ENCODE peak calls at places on chromosomes 6 and 20, in ten cellular contexts. W, I, R, U, E, F, J, H, O and C are unnamed samples. For H3K4me1, the result is how much of the 10 kb centered on the place peaks cover.

GRCh38 chr20:15711177-15711576 is 862.1 kb downstream of the KIF16B start:
- DNase-seq in W (no peak), I (no peak), R (no peak), U (no peak), E (no peak), F (no peak), J (no peak), H (no peak), O (no peak), C (no peak)

GRCh38 chr20:48777005-48777404 is 50.8 kb downstream of the PREX1 start:
- DNase-seq in W (no peak), I (no peak), R (no peak), U (no peak), E (no peak), F (no peak), J (no peak), H (no peak), O (no peak), C (no peak)

GRCh38 chr20:40897177-40897700 is 131.4 kb upstream of the TOP1 start:
- DNase-seq in W (no peak), I (no peak), R (no peak), U (no peak), E (no peak), F (no peak), J (no peak), H (no peak), O (no peak), C (no peak)

GRCh38 chr6:123777554-123777953 is 26.1 kb upstream of the NKAIN2 start:
- DNase-seq in W (no peak), I (no peak), R (no peak), U (no peak), E (no peak), F (no peak), J (no peak), H (no peak), O (no peak), C (no peak)

GRCh38 chr6:1606533-1607235 is 3.0 kb upstream of the FOXC1 start:
- DNase-seq in W (peak), I (no peak), R (no peak), U (no peak), E (no peak), F (no peak), J (no peak), H (peak), O (no peak), C (no peak)

GRCh38 chr6:69584913-69585729 is 211.7 kb downstream of the LMBRD1 start:
- DNase-seq in W (no peak), I (peak), R (no peak), U (no peak), E (no peak), F (no peak), J (no peak), H (no peak), O (no peak), C (no peak)

GRCh38 chr6:7140631-7141366 is 33.0 kb downstream of the RREB1 start:
- DNase-seq in W (peak), I (peak), R (peak), U (peak), E (peak), F (peak), J (peak), H (peak), O (no peak), C (peak)

GRCh38 chr20:23018941-23019340 is 16.2 kb upstream of the SSTR4 start:
- DNase-seq in W (no peak), I (no peak), R (no peak), U (no peak), E (no peak), F (no peak), J (no peak), H (no peak), O (no peak), C (no peak)

GRCh38 chr6:52507557-52508260 is 69.2 kb downstream of the TRAM2 start:
- DNase-seq in W (no peak), I (no peak), R (no peak), U (no peak), E (peak), F (no peak), J (no peak), H (no peak), O (no peak), C (no peak)

GRCh38 chr20:1952737-1953530 is 40.9 kb downstream of the PDYN start:
- DNase-seq in W (no peak), I (no peak), R (no peak), U (no peak), E (no peak), F (no peak), J (no peak), H (no peak), O (no peak), C (no peak)

GRCh38 chr6:125747589-125748533 is 1.6 kb upstream of the HEY2 start:
- DNase-seq in W (peak), I (peak), R (peak), U (peak), E (peak), F (peak), J (peak), H (peak), O (no peak), C (peak)

GRCh38 chr20:34781250-34781649 is 44.2 kb downstream of the NCOA6 start:
- DNase-seq in W (no peak), I (no peak), R (no peak), U (no peak), E (no peak), F (no peak), J (no peak), H (no peak), O (no peak), C (no peak)

GRCh38 chr6:137722749-137723272 is 144.2 kb upstream of the TNFAIP3 start:
- DNase-seq in W (no peak), I (no peak), R (no peak), U (no peak), E (no peak), F (no peak), J (no peak), H (no peak), O (no peak), C (no peak)

GRCh38 chr20:64240243-64241015 is 15.1 kb upstream of the PCMTD2 start:
- DNase-seq in W (no peak), I (no peak), R (no peak), U (peak), E (no peak), F (no peak), J (no peak), H (peak), O (no peak), C (peak)

GRCh38 chr6:37306624-37307222 is 47.1 kb upstream of the RNF8 start:
- DNase-seq in W (no peak), I (peak), R (no peak), U (no peak), E (no peak), F (no peak), J (no peak), H (no peak), O (no peak), C (no peak)

GRCh38 chr20:34249291-34249690 is 8.1 kb downstream of the ASIP start:
- DNase-seq in W (no peak), I (no peak), R (no peak), U (no peak), E (peak), F (no peak), J (no peak), H (no peak), O (no peak), C (no peak)

GRCh38 chr20:9949563-9949962 is 85.2 kb upstream of the ANKEF1 start:
- DNase-seq in W (no peak), I (no peak), R (no peak), U (no peak), E (no peak), F (no peak), J (no peak), H (no peak), O (no peak), C (no peak)

GRCh38 chr6:159312204-159312603 is 143.0 kb downstream of the FNDC1 start:
- DNase-seq in W (no peak), I (no peak), R (no peak), U (no peak), E (no peak), F (no peak), J (no peak), H (no peak), O (no peak), C (no peak)

GRCh38 chr20:47730744-47731143 is 54.5 kb downstream of the SULF2 start:
- DNase-seq in W (no peak), I (no peak), R (no peak), U (no peak), E (no peak), F (no peak), J (no peak), H (no peak), O (no peak), C (no peak)

GRCh38 chr6:54896302-54896701 is 49.7 kb downstream of the FAM83B start:
- DNase-seq in W (no peak), I (no peak), R (no peak), U (no peak), E (no peak), F (no peak), J (no peak), H (no peak), O (no peak), C (no peak)

GRCh38 chr6:166056637-166057036 is 111.0 kb downstream of the TBXT start:
- DNase-seq in W (peak), I (no peak), R (peak), U (no peak), E (no peak), F (no peak), J (peak), H (peak), O (no peak), C (no peak)

GRCh38 chr6:38508894-38509293 is 130.8 kb downstream of the BTBD9 start:
- DNase-seq in W (no peak), I (peak), R (no peak), U (no peak), E (no peak), F (no peak), J (no peak), H (no peak), O (no peak), C (no peak)

GRCh38 chr20:17833036-17833674 is 133.4 kb downstream of the BANF2 start:
- DNase-seq in W (no peak), I (no peak), R (no peak), U (no peak), E (no peak), F (no peak), J (no peak), H (no peak), O (no peak), C (no peak)

GRCh38 chr6:127858992-127859391 is 41.9 kb downstream of the THEMIS start:
- DNase-seq in W (no peak), I (no peak), R (no peak), U (no peak), E (no peak), F (no peak), J (no peak), H (no peak), O (no peak), C (no peak)

GRCh38 chr6:127855542-127856159 is 45.2 kb downstream of the THEMIS start:
- DNase-seq in W (no peak), I (peak), R (peak), U (no peak), E (no peak), F (peak), J (no peak), H (no peak), O (no peak), C (no peak)

GRCh38 chr6:127854009-127854408 is 46.8 kb downstream of the THEMIS start:
- DNase-seq in W (no peak), I (no peak), R (no peak), U (no peak), E (no peak), F (no peak), J (no peak), H (no peak), O (no peak), C (no peak)

GRCh38 chr6:127859956-127860355 is 40.9 kb downstream of the THEMIS start:
- DNase-seq in W (no peak), I (no peak), R (no peak), U (no peak), E (no peak), F (no peak), J (no peak), H (no peak), O (no peak), C (no peak)

GRCh38 chr6:127857051-127857637 is 43.7 kb downstream of the THEMIS start:
- DNase-seq in W (no peak), I (no peak), R (no peak), U (no peak), E (no peak), F (no peak), J (no peak), H (no peak), O (no peak), C (no peak)
- H3K4me1 ChIP-seq in W (under half), I (under half), R (under half), U (under half), E (under half), F (under half), J (under half), H (under half), O (under half), C (under half)

GRCh38 chr20:53938739-53939138 is 131.7 kb downstream of the BCAS1 start:
- DNase-seq in W (no peak), I (no peak), R (no peak), U (no peak), E (no peak), F (no peak), J (no peak), H (no peak), O (no peak), C (no peak)
- H3K4me3 ChIP-seq in W (no peak), I (no peak), R (no peak), U (no peak), E (no peak), F (no peak), J (no peak), H (no peak), O (no peak), C (no peak)

GRCh38 chr6:130620338-130620781 is 206.8 kb upstream of the SMLR1 start:
- DNase-seq in W (no peak), I (no peak), R (no peak), U (no peak), E (no peak), F (no peak), J (no peak), H (no peak), O (no peak), C (no peak)
- H3K4me1 ChIP-seq in W (under half), I (under half), R (under half), U (under half), E (under half), F (under half), J (under half), H (under half), O (under half), C (under half)

GRCh38 chr6:10409160-10409765 is 5.6 kb downstream of the TFAP2A start:
- DNase-seq in W (no peak), I (no peak), R (no peak), U (no peak), E (no peak), F (no peak), J (no peak), H (no peak), O (no peak), C (no peak)

GRCh38 chr6:10411131-10411914 is 3.6 kb downstream of the TFAP2A start:
- DNase-seq in W (no peak), I (no peak), R (no peak), U (no peak), E (no peak), F (no peak), J (no peak), H (no peak), O (no peak), C (no peak)

GRCh38 chr6:10411915-10412164 is 3.0 kb downstream of the TFAP2A start:
- DNase-seq in W (no peak), I (no peak), R (no peak), U (no peak), E (no peak), F (no peak), J (no peak), H (no peak), O (no peak), C (peak)

GRCh38 chr6:10409766-10410209 is 5.1 kb downstream of the TFAP2A start:
- DNase-seq in W (no peak), I (no peak), R (no peak), U (no peak), E (no peak), F (no peak), J (no peak), H (no peak), O (no peak), C (no peak)

DNA sequence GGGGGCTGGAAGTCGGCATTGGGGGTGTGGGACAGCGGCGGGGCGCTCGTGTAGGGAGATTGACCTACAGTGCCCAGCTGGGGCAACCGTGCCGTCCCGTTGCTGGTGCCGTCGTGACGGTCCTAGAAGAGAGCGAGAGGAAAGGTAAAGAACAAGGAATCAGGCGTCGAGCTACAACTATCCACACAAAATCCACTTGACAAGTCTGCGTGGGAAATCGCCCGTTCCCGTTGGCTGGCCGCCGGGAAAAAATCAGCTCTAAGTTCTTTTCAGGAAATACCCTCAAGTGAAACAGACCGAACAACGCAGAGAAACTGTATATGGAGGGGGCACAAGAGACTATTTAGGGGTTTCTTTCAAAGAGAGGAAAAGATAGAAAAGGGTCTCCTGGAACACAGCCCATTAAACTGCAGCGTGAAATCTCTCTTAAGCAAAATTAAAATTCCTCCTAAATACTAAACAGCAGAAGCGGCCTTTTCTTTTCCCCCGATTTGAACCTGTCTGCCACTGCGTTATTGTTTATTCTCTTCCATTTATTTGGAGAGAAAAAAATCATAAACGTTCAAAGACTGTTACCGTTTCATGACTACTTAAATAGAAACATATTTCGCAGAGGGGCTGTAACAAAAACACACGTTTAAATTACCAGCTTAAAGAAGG is 4.5 kb downstream of the TFAP2A start:
- DNase-seq in W (no peak), I (no peak), R (no peak), U (no peak), E (no peak), F (no peak), J (no peak), H (no peak), O (no peak), C (no peak)
- H3K4me3 ChIP-seq in W (no peak), I (no peak), R (no peak), U (no peak), E (no peak), F (no peak), J (no peak), H (peak), O (no peak), C (no peak)